ENCODE peak calls at places on chromosomes 2 and 18, in four cellular contexts. V, G, X and K are unnamed samples.

GRCh38 chr2:65749549-65749948 is 317.1 kb upstream of the SPRED2 start:
- DNase-seq in V (no peak), X (no peak), G (no peak), K (no peak)

GRCh38 chr18:51068111-51068510 is 38.1 kb downstream of the SMAD4 start:
- DNase-seq in X (no peak), G (no peak), V (no peak), K (no peak)

GRCh38 chr2:186984481-186984880 is 135.5 kb upstream of the ZSWIM2 start:
- DNase-seq in X (no peak), V (no peak), G (no peak), K (no peak)

GRCh38 chr18:57898506-57899124 is 95.5 kb upstream of the ATP8B1 start:
- DNase-seq in X (no peak), V (no peak), G (no peak), K (no peak)

GRCh38 chr2:239824051-239824694 is 201.0 kb downstream of the NDUFA10 start:
- DNase-seq in G (peak), V (peak), X (peak), K (no peak)

GRCh38 chr2:174337337-174338154 is 2.8 kb downstream of the SP9 start:
- DNase-seq in V (no peak), X (no peak), G (no peak), K (peak)

GRCh38 chr2:120319686-120320317 is 26.1 kb upstream of the INHBB start:
- DNase-seq in V (no peak), X (no peak), G (no peak), K (no peak)

GRCh38 chr2:99420031-99420430 is 69.8 kb downstream of the REV1 start:
- DNase-seq in V (no peak), X (no peak), G (no peak), K (no peak)

GRCh38 chr2:186299610-186300009 is 186.4 kb upstream of the ZC3H15 start:
- DNase-seq in V (no peak), G (no peak), X (no peak), K (no peak)

GRCh38 chr2:43221660-43222471 is 4.5 kb downstream of the ZFP36L2 start:
- DNase-seq in X (peak), V (peak), G (peak), K (no peak)

GRCh38 chr2:126827371-126827770 is 71.3 kb upstream of the TEX51 start:
- DNase-seq in G (no peak), V (no peak), X (no peak), K (no peak)

GRCh38 chr18:2293109-2293839 is 278.0 kb downstream of the METTL4 start:
- DNase-seq in X (no peak), G (no peak), V (no peak), K (no peak)

GRCh38 chr2:102106133-102106556 is 36.4 kb upstream of the IL1R1 start:
- DNase-seq in X (no peak), G (peak), V (peak), K (no peak)

GRCh38 chr18:73908323-73908722 is 239.3 kb downstream of the FBXO15 start:
- DNase-seq in G (peak), X (no peak), V (no peak), K (peak)

GRCh38 chr18:79064228-79064627 is 5.0 kb upstream of the ATP9B start:
- DNase-seq in X (no peak), G (no peak), V (no peak), K (no peak)

GRCh38 chr2:6975988-6976387 is 58.8 kb downstream of the RNF144A start:
- DNase-seq in G (peak), V (no peak), X (no peak), K (no peak)

GRCh38 chr2:235432741-235433520 is 60.9 kb upstream of the AGAP1 start:
- DNase-seq in X (no peak), G (no peak), V (no peak), K (no peak)

GRCh38 chr2:151931030-151931611 is 102.9 kb upstream of the ARL5A start:
- DNase-seq in V (no peak), G (no peak), X (no peak), K (no peak)

GRCh38 chr18:73023975-73024374 is 156.2 kb upstream of the NETO1 start:
- DNase-seq in G (no peak), X (no peak), V (no peak), K (no peak)

GRCh38 chr18:27808678-27809077 is 368.3 kb downstream of the CDH2 start:
- DNase-seq in V (no peak), G (no peak), X (no peak), K (no peak)

GRCh38 chr18:69787825-69788547 is 159.7 kb downstream of the CD226 start:
- DNase-seq in G (peak), V (no peak), X (no peak), K (no peak)

GRCh38 chr18:47931707-47932103 is 1.2 kb upstream of the SMAD2 start:
- DNase-seq in G (peak), V (no peak), X (no peak), K (peak)

GRCh38 chr2:157364257-157364974 is 38.8 kb upstream of the ERMN start:
- DNase-seq in V (no peak), X (no peak), G (no peak), K (peak)

GRCh38 chr2:203126971-203127370 is 111.8 kb upstream of the CYP20A1 start:
- DNase-seq in G (no peak), X (no peak), V (no peak), K (no peak)

GRCh38 chr2:203122317-203122998 is 107.8 kb downstream of the NBEAL1 start:
- DNase-seq in V (peak), X (no peak), G (no peak), K (no peak)
- TF ChIP-seq CTCF in V (no peak), X (peak), G (no peak), K (peak)

DNA sequence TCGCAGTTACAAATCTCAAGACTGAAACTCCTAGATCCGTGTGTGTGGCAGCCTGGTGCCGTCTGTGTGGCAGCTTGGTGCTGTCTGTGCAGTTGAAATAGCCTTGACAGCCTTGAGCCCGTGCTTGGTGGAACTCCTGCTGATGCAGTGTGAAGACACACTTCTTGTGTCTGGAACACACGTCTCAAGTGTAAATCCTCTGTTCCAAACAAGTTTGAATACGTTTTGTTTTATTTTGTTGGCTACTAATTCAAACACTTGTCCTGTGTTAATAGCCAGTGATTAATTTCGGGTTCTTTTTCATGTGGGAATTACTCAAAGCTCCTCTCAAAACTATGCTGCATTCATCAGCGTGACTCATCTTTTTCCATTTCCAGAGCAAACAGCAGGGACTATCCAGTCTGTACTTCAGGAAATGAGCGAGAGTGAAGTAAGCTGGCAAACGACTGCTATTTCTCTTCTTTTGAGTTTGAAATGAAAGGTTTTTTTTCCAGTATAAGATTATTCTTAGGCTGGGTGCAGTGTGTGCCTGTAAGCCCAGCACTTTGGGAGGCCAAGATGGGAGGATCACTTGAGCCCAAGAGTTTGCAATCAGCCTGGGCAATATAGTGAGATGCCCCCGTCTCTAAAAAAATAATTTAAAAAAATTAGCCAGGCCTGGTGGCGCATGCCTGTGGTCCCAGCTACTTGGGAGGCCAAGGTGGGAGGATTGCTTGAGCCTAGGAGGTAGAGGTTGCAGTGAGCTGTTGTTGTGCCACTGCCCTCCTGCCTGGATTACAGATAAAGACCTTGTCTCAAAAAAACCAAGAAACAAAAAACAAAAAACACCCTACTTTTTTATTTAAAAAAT is 152.9 kb downstream of the SPP2 start:
- DNase-seq in X (no peak), G (peak), V (peak), K (no peak)
- TF ChIP-seq CTCF in X (no peak), G (no peak), V (no peak), K (no peak)

DNA sequence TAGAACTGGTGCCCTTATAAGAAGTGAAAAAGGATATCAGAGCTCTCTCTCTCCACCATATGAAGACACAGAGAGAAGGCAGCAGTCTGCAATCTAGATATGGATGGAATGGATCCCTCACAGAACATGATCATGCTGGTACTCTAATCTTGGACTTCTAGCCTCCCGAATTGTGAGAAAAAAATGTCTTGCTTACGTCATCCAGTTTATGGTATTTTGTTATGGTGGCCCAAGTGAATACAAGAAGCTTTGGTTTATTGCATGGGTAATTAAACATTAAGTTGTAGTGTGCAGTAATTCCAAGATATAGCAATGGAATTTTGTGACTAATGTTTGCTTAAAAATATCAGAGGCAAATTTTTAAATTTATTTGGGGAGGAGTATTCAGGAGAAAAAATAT is 1667.4 kb upstream of the SLC39A10 start:
- DNase-seq in V (no peak), G (no peak), X (no peak), K (no peak)
- TF ChIP-seq CTCF in V (no peak), G (no peak), X (no peak), K (no peak)

GRCh38 chr2:44928660-44929471 is 12.6 kb upstream of the SIX3 start:
- DNase-seq in V (no peak), G (no peak), X (no peak), K (peak)

GRCh38 chr2:44930274-44930826 is 11.2 kb upstream of the SIX3 start:
- DNase-seq in V (no peak), X (no peak), G (no peak), K (peak)

GRCh38 chr2:44929680-44930273 is 11.7 kb upstream of the SIX3 start:
- DNase-seq in G (no peak), V (no peak), X (no peak), K (peak)

GRCh38 chr2:44926957-44927356 is 14.5 kb upstream of the SIX3 start:
- DNase-seq in X (no peak), V (no peak), G (no peak), K (no peak)

DNA sequence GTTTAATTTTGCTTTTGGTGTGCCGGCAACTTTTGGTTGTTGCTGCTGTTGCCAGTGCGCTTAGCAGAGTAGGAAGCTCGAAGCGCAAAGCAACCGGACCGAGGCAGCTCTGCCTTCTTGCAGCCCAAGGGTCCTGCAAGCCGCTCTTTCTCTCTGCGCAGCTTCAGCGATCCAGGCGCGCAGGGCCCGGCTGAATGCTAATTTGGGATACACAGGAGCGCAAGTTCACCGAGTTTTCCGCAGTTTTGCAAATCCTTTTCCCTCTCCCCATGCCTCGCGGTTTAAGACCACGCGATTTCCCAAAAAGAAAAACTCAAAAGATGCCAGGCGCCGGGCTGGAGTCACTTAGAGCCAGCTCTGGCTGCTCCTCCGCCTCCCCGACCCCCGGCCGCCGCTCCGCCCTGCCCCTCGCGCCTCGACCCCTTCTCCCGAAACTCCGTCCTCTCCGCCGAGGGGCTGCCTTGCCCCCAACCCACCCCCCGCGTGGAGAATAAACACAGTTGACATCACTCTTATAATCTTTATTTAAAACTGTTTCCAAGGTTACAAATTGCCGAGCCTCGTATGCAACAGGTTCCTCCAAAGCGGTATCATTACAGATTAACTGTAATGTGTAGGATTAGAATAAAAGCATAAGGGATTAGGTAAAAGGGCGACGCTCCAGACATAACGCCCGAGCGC is 13.4 kb upstream of the SIX3 start:
- DNase-seq in V (no peak), X (no peak), G (no peak), K (peak)
- TF ChIP-seq CTCF in V (no peak), X (no peak), G (no peak), K (no peak)

GRCh38 chr2:62198237-62198633 is 2.3 kb downstream of the B3GNT2 start:
- DNase-seq in V (no peak), X (no peak), G (no peak), K (no peak)

GRCh38 chr2:62196278-62196901 is 475 bp downstream of the B3GNT2 start:
- DNase-seq in G (peak), V (peak), X (peak), K (peak)

GRCh38 chr2:62195421-62196277 is at the start of gene B3GNT2:
- DNase-seq in V (peak), X (peak), G (peak), K (peak)

GRCh38 chr2:62197609-62198236 is 1.8 kb downstream of the B3GNT2 start:
- DNase-seq in V (peak), G (peak), X (no peak), K (no peak)

DNA sequence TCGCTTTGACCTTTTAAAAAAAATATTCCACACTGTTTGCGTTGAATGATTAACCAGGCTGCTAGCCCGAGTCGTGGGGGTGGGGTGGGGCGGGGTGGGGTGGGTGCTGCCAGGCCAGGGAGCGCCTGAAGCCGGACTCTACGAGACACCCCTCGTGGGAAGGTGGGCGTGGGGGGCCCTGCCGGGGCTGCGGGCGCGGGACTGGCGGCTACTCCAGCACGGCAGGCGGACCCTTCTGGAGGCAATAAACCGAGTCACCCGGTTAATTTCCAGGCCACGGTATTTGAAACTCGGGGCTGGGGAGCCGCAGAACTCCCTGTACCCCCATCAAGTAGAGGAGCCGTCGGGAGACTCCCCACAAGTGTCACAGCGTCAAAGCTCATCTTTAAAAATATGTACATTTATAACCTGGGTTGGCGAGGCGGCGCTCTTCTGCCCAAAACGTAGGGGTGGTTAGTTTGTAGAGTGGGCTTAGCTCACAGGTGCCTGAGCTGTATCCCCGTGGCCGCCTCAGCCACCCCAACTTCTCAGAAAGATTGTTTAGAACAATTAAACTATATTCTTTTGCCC is 1.2 kb downstream of the B3GNT2 start:
- DNase-seq in X (no peak), G (peak), V (peak), K (peak)
- TF ChIP-seq CTCF in X (no peak), G (no peak), V (peak), K (peak)

DNA sequence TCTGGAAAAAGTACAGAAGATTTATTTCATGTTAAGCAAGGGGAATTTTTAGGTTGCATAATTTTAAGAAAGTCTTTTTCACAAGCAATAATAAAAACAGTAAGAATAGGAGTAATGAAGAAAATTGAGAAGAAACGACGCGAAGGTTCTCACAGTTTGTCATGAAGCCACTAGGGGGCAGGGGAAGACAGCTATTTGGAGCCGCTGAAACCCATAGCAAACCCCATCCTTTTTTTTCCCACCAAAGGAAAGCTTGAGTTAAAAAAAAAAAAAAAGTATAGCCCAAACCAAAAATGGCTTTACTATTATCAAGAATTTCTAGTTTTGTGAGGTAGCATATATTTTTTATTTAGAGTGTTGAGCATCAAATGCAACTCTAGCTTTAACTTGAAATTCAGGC is 300.9 kb downstream of the PHLPP1 start:
- DNase-seq in G (peak), X (no peak), V (peak), K (peak)
- TF ChIP-seq CTCF in G (peak), X (peak), V (peak), K (peak)

DNA sequence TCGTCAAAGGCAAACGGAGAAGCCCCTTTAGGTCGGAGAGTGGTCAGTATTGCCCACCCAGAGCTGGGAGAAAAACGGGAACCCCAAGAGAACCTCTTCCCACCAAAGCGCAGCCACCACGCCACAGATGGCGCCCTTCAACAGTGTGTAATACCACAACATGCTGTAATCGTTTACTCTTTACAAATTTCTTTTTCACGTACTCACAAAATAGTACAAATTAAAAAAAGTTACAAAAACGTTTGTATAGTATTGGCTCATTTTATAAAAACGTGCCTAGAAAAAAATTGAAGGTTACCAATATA is 811 bp upstream of the NFE2L2 start:
- DNase-seq in X (peak), G (no peak), V (no peak), K (no peak)
- TF ChIP-seq CTCF in X (peak), G (no peak), V (peak), K (peak)

DNA sequence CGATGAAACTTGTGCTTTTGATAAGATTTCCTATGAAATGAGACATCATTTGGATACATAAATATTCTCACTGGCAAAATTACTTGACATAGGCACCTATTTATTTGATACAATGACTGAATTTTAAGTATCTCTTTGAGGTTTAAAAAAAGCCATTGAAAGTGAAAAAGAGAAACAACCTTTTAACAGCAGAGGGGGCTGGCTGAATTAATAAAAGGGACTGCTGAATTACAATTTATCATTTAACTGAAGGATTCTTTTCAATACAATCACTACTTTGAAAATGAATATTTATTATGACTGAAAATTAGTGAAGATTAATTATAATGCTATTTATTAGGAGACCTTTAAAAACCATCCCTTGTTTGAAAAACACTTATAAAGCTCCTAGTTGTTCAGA is 335.3 kb downstream of the DLGAP1 start:
- DNase-seq in G (no peak), X (no peak), V (no peak), K (no peak)
- TF ChIP-seq CTCF in G (no peak), X (no peak), V (no peak), K (no peak)

GRCh38 chr2:219887870-219888269 is 260.4 kb downstream of the SLC4A3 start:
- DNase-seq in G (no peak), X (no peak), V (no peak), K (no peak)

GRCh38 chr2:219881851-219882250 is 254.4 kb downstream of the SLC4A3 start:
- DNase-seq in X (no peak), G (no peak), V (no peak), K (no peak)

DNA sequence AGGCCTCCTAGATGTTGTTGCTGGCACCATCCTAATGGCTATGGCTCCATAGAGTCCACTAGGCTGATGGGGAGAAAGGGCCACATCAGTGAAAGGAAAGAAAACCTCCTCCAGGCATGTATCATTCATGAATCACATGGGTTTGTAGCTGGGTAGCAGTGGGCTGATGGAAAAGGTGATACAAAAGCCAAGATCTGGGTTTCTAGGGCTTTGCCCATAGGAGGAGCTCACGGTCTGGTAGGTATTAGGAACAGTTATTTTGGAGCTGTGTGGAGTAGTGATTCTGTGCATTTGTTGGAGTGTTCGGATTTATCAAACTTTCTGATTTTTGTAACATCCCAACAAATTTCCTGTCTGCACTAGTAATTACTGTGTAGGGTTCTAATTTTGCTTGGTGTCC is 259.2 kb downstream of the SLC4A3 start:
- DNase-seq in G (no peak), X (no peak), V (peak), K (no peak)
- TF ChIP-seq CTCF in G (no peak), X (no peak), V (peak), K (no peak)

GRCh38 chr2:236688157-236688556 is 118.5 kb downstream of the ACKR3 start:
- DNase-seq in G (no peak), X (peak), V (no peak), K (no peak)
- TF ChIP-seq CTCF in G (no peak), X (no peak), V (no peak), K (no peak)